ENCODE peak calls at places on chromosomes 2 and 18, in six cellular contexts. One of them, this sample, is unnamed.

GRCh38 chr2:55555977-55556376 is 36.5 kb downstream of the CFAP36 start:
- DNase-seq in brain microvascular endothelial cell: no peak
- DNase-seq in neuronal stem cell: no peak
- DNase-seq in naive thymus-derived CD4-positive, alpha-beta T cell: no peak
- DNase-seq in lower lobe of right lung: no peak
- DNase-seq in right cardiac atrium: no peak
- DNase-seq in this sample: no peak

GRCh38 chr18:35143615-35144596 is 96.9 kb upstream of the ZNF397 start:
- DNase-seq in brain microvascular endothelial cell: peak; percentile 54
- DNase-seq in neuronal stem cell: peak; percentile 21
- DNase-seq in naive thymus-derived CD4-positive, alpha-beta T cell: peak; percentile 43
- DNase-seq in lower lobe of right lung: no peak
- DNase-seq in right cardiac atrium: no peak
- DNase-seq in this sample: peak; percentile 42

GRCh38 chr2:5453648-5454390 is 238.4 kb upstream of the SOX11 start:
- DNase-seq in brain microvascular endothelial cell: peak; percentile 80
- DNase-seq in neuronal stem cell: no peak
- DNase-seq in naive thymus-derived CD4-positive, alpha-beta T cell: no peak
- DNase-seq in lower lobe of right lung: no peak
- DNase-seq in right cardiac atrium: no peak
- DNase-seq in this sample: no peak

GRCh38 chr2:143475131-143475784 is 346.0 kb downstream of the ARHGAP15 start:
- DNase-seq in brain microvascular endothelial cell: peak; percentile 24
- DNase-seq in neuronal stem cell: no peak
- DNase-seq in naive thymus-derived CD4-positive, alpha-beta T cell: no peak
- DNase-seq in lower lobe of right lung: peak; percentile 39
- DNase-seq in right cardiac atrium: peak; percentile 31
- DNase-seq in this sample: peak; percentile 7

GRCh38 chr2:224220581-224221255 is 181.2 kb downstream of the FAM124B start:
- DNase-seq in brain microvascular endothelial cell: peak; percentile 2
- DNase-seq in neuronal stem cell: no peak
- DNase-seq in naive thymus-derived CD4-positive, alpha-beta T cell: no peak
- DNase-seq in lower lobe of right lung: no peak
- DNase-seq in right cardiac atrium: no peak
- DNase-seq in this sample: no peak

GRCh38 chr2:82837588-82838304 is 1621.3 kb downstream of the SUCLG1 start:
- DNase-seq in brain microvascular endothelial cell: peak; percentile 93
- DNase-seq in neuronal stem cell: no peak
- DNase-seq in naive thymus-derived CD4-positive, alpha-beta T cell: no peak
- DNase-seq in lower lobe of right lung: no peak
- DNase-seq in right cardiac atrium: no peak
- DNase-seq in this sample: no peak

GRCh38 chr2:203909192-203909945 is 27.2 kb upstream of the ICOS start:
- DNase-seq in brain microvascular endothelial cell: peak; percentile 74
- DNase-seq in neuronal stem cell: peak; percentile 32
- DNase-seq in naive thymus-derived CD4-positive, alpha-beta T cell: peak; percentile 49
- DNase-seq in lower lobe of right lung: no peak
- DNase-seq in right cardiac atrium: no peak
- DNase-seq in this sample: peak; percentile 25

GRCh38 chr2:131105950-131106801 is 1.0 kb downstream of the PLEKHB2 start:
- DNase-seq in brain microvascular endothelial cell: peak; percentile 43
- DNase-seq in neuronal stem cell: no peak
- DNase-seq in naive thymus-derived CD4-positive, alpha-beta T cell: no peak
- DNase-seq in lower lobe of right lung: peak; percentile 58
- DNase-seq in right cardiac atrium: peak; percentile 25
- DNase-seq in this sample: no peak

GRCh38 chr2:133660511-133660910 is 92.2 kb upstream of the NCKAP5 start:
- DNase-seq in brain microvascular endothelial cell: no peak
- DNase-seq in neuronal stem cell: no peak
- DNase-seq in naive thymus-derived CD4-positive, alpha-beta T cell: no peak
- DNase-seq in lower lobe of right lung: no peak
- DNase-seq in right cardiac atrium: no peak
- DNase-seq in this sample: no peak

GRCh38 chr2:231883468-231883881 is 42.7 kb downstream of the NPPC start:
- DNase-seq in brain microvascular endothelial cell: no peak
- DNase-seq in neuronal stem cell: no peak
- DNase-seq in naive thymus-derived CD4-positive, alpha-beta T cell: no peak
- DNase-seq in lower lobe of right lung: no peak
- DNase-seq in right cardiac atrium: no peak
- DNase-seq in this sample: no peak

GRCh38 chr2:177183860-177184259 is 28.7 kb upstream of the HNRNPA3 start:
- DNase-seq in brain microvascular endothelial cell: no peak
- DNase-seq in neuronal stem cell: no peak
- DNase-seq in naive thymus-derived CD4-positive, alpha-beta T cell: no peak
- DNase-seq in lower lobe of right lung: no peak
- DNase-seq in right cardiac atrium: no peak
- DNase-seq in this sample: no peak

GRCh38 chr18:50097702-50098101 is 97.2 kb downstream of the MYO5B start:
- DNase-seq in brain microvascular endothelial cell: no peak
- DNase-seq in neuronal stem cell: no peak
- DNase-seq in naive thymus-derived CD4-positive, alpha-beta T cell: no peak
- DNase-seq in lower lobe of right lung: peak; percentile 52
- DNase-seq in right cardiac atrium: no peak
- DNase-seq in this sample: no peak

GRCh38 chr2:128091691-128092050 is 671 bp downstream of the UGGT1 start:
- DNase-seq in brain microvascular endothelial cell: no peak
- DNase-seq in neuronal stem cell: no peak
- DNase-seq in naive thymus-derived CD4-positive, alpha-beta T cell: peak; percentile 14
- DNase-seq in lower lobe of right lung: no peak
- DNase-seq in right cardiac atrium: no peak
- DNase-seq in this sample: no peak

GRCh38 chr2:145599761-145600160 is 1079.8 kb upstream of the ZEB2 start:
- DNase-seq in brain microvascular endothelial cell: no peak
- DNase-seq in neuronal stem cell: no peak
- DNase-seq in naive thymus-derived CD4-positive, alpha-beta T cell: no peak
- DNase-seq in lower lobe of right lung: no peak
- DNase-seq in right cardiac atrium: no peak
- DNase-seq in this sample: no peak

GRCh38 chr2:175154670-175155082 is 13.3 kb downstream of the ATF2 start:
- DNase-seq in brain microvascular endothelial cell: peak; percentile 68
- DNase-seq in neuronal stem cell: no peak
- DNase-seq in naive thymus-derived CD4-positive, alpha-beta T cell: no peak
- DNase-seq in lower lobe of right lung: no peak
- DNase-seq in right cardiac atrium: no peak
- DNase-seq in this sample: no peak

GRCh38 chr2:191376981-191377629 is 131.9 kb downstream of the MYO1B start:
- DNase-seq in brain microvascular endothelial cell: peak; percentile 94
- DNase-seq in neuronal stem cell: no peak
- DNase-seq in naive thymus-derived CD4-positive, alpha-beta T cell: no peak
- DNase-seq in lower lobe of right lung: peak; percentile 72
- DNase-seq in right cardiac atrium: peak; percentile 75
- DNase-seq in this sample: peak; percentile 74

GRCh38 chr18:22169889-22170420 is 566 bp downstream of the GATA6 start:
- DNase-seq in brain microvascular endothelial cell: no peak
- DNase-seq in neuronal stem cell: no peak
- DNase-seq in naive thymus-derived CD4-positive, alpha-beta T cell: no peak
- DNase-seq in lower lobe of right lung: no peak
- DNase-seq in right cardiac atrium: peak; percentile 55
- DNase-seq in this sample: peak; percentile 52

GRCh38 chr2:240570531-240571313 is 2.4 kb downstream of the RNPEPL1 start:
- DNase-seq in brain microvascular endothelial cell: no peak
- DNase-seq in neuronal stem cell: no peak
- DNase-seq in naive thymus-derived CD4-positive, alpha-beta T cell: no peak
- DNase-seq in lower lobe of right lung: peak; percentile 40
- DNase-seq in right cardiac atrium: no peak
- DNase-seq in this sample: peak; percentile 23

GRCh38 chr2:17757321-17757720 is 3.4 kb downstream of the GEN1 start:
- DNase-seq in brain microvascular endothelial cell: peak; percentile 37
- DNase-seq in neuronal stem cell: no peak
- DNase-seq in naive thymus-derived CD4-positive, alpha-beta T cell: no peak
- DNase-seq in lower lobe of right lung: no peak
- DNase-seq in right cardiac atrium: no peak
- DNase-seq in this sample: no peak

GRCh38 chr2:17758123-17758522 is 4.2 kb downstream of the GEN1 start:
- DNase-seq in brain microvascular endothelial cell: no peak
- DNase-seq in neuronal stem cell: no peak
- DNase-seq in naive thymus-derived CD4-positive, alpha-beta T cell: no peak
- DNase-seq in lower lobe of right lung: no peak
- DNase-seq in right cardiac atrium: no peak
- DNase-seq in this sample: no peak

GRCh38 chr2:17753803-17754663 is at the start of the genes GEN1 and SMC6:
- DNase-seq in brain microvascular endothelial cell: peak; percentile 78
- DNase-seq in neuronal stem cell: peak; percentile 93
- DNase-seq in naive thymus-derived CD4-positive, alpha-beta T cell: peak; percentile 98
- DNase-seq in lower lobe of right lung: peak; percentile 93
- DNase-seq in right cardiac atrium: peak; percentile 91
- DNase-seq in this sample: peak; percentile 92

GRCh38 chr2:17754773-17755425 is 961 bp downstream of the GEN1 start:
- DNase-seq in brain microvascular endothelial cell: no peak
- DNase-seq in neuronal stem cell: no peak
- DNase-seq in naive thymus-derived CD4-positive, alpha-beta T cell: no peak
- DNase-seq in lower lobe of right lung: no peak
- DNase-seq in right cardiac atrium: no peak
- DNase-seq in this sample: no peak

GRCh38 chr2:17756629-17757028 is 2.7 kb downstream of the GEN1 start:
- DNase-seq in brain microvascular endothelial cell: no peak
- DNase-seq in neuronal stem cell: no peak
- DNase-seq in naive thymus-derived CD4-positive, alpha-beta T cell: no peak
- DNase-seq in lower lobe of right lung: no peak
- DNase-seq in right cardiac atrium: no peak
- DNase-seq in this sample: no peak
- H3K27ac ChIP-seq in brain microvascular endothelial cell: peak overlapping the region; percentile 22
- H3K27ac ChIP-seq in neuronal stem cell: no peak overlapping the region
- H3K27ac ChIP-seq in naive thymus-derived CD4-positive, alpha-beta T cell: no peak overlapping the region
- H3K27ac ChIP-seq in lower lobe of right lung: no peak overlapping the region
- H3K27ac ChIP-seq in right cardiac atrium: no peak overlapping the region
- H3K27ac ChIP-seq in this sample: no peak overlapping the region

GRCh38 chr2:31234690-31235503 is 945 bp downstream of the EHD3 start:
- DNase-seq in brain microvascular endothelial cell: no peak
- DNase-seq in neuronal stem cell: no peak
- DNase-seq in naive thymus-derived CD4-positive, alpha-beta T cell: no peak
- DNase-seq in lower lobe of right lung: no peak
- DNase-seq in right cardiac atrium: no peak
- DNase-seq in this sample: no peak
- H3K27ac ChIP-seq in brain microvascular endothelial cell: no peak overlapping the region
- H3K27ac ChIP-seq in neuronal stem cell: no peak overlapping the region
- H3K27ac ChIP-seq in naive thymus-derived CD4-positive, alpha-beta T cell: peak overlapping the region; percentile 32
- H3K27ac ChIP-seq in lower lobe of right lung: peak overlapping the region; percentile 72
- H3K27ac ChIP-seq in right cardiac atrium: no peak overlapping the region
- H3K27ac ChIP-seq in this sample: peak overlapping the region; percentile 74

GRCh38 chr18:46073474-46074331 is 1.6 kb upstream of the PSTPIP2 start:
- DNase-seq in brain microvascular endothelial cell: peak; percentile 76
- DNase-seq in neuronal stem cell: peak; percentile 67
- DNase-seq in naive thymus-derived CD4-positive, alpha-beta T cell: peak; percentile 83
- DNase-seq in lower lobe of right lung: no peak
- DNase-seq in right cardiac atrium: no peak
- DNase-seq in this sample: no peak

GRCh38 chr18:46071894-46072867 is at the start of gene PSTPIP2:
- DNase-seq in brain microvascular endothelial cell: peak; percentile 47
- DNase-seq in neuronal stem cell: peak; percentile 24
- DNase-seq in naive thymus-derived CD4-positive, alpha-beta T cell: peak; percentile 66
- DNase-seq in lower lobe of right lung: peak; percentile 90
- DNase-seq in right cardiac atrium: peak; percentile 74
- DNase-seq in this sample: peak; percentile 70

GRCh38 chr18:46070683-46071614 is 1.1 kb downstream of the PSTPIP2 start:
- DNase-seq in brain microvascular endothelial cell: no peak
- DNase-seq in neuronal stem cell: no peak
- DNase-seq in naive thymus-derived CD4-positive, alpha-beta T cell: peak; percentile 19
- DNase-seq in lower lobe of right lung: no peak
- DNase-seq in right cardiac atrium: no peak
- DNase-seq in this sample: no peak

GRCh38 chr18:46071615-46071893 is 506 bp downstream of the PSTPIP2 start:
- DNase-seq in brain microvascular endothelial cell: no peak
- DNase-seq in neuronal stem cell: no peak
- DNase-seq in naive thymus-derived CD4-positive, alpha-beta T cell: peak; percentile 24
- DNase-seq in lower lobe of right lung: no peak
- DNase-seq in right cardiac atrium: no peak
- DNase-seq in this sample: no peak

GRCh38 chr18:46072959-46073358 is 899 bp upstream of the PSTPIP2 start:
- DNase-seq in brain microvascular endothelial cell: no peak
- DNase-seq in neuronal stem cell: no peak
- DNase-seq in naive thymus-derived CD4-positive, alpha-beta T cell: no peak
- DNase-seq in lower lobe of right lung: no peak
- DNase-seq in right cardiac atrium: no peak
- DNase-seq in this sample: no peak
- H3K27ac ChIP-seq in brain microvascular endothelial cell: no peak overlapping the region
- H3K27ac ChIP-seq in neuronal stem cell: no peak overlapping the region
- H3K27ac ChIP-seq in naive thymus-derived CD4-positive, alpha-beta T cell: no peak overlapping the region
- H3K27ac ChIP-seq in lower lobe of right lung: no peak overlapping the region
- H3K27ac ChIP-seq in right cardiac atrium: no peak overlapping the region
- H3K27ac ChIP-seq in this sample: no peak overlapping the region

GRCh38 chr2:70854416-70854815 is 18.8 kb upstream of the CD207 start:
- DNase-seq in brain microvascular endothelial cell: no peak
- DNase-seq in neuronal stem cell: no peak
- DNase-seq in naive thymus-derived CD4-positive, alpha-beta T cell: no peak
- DNase-seq in lower lobe of right lung: no peak
- DNase-seq in right cardiac atrium: no peak
- DNase-seq in this sample: no peak

GRCh38 chr2:70851704-70852103 is 16.1 kb upstream of the CD207 start:
- DNase-seq in brain microvascular endothelial cell: no peak
- DNase-seq in neuronal stem cell: no peak
- DNase-seq in naive thymus-derived CD4-positive, alpha-beta T cell: peak; percentile 43
- DNase-seq in lower lobe of right lung: no peak
- DNase-seq in right cardiac atrium: no peak
- DNase-seq in this sample: no peak

GRCh38 chr2:70850905-70851304 is 15.3 kb upstream of the CD207 start:
- DNase-seq in brain microvascular endothelial cell: no peak
- DNase-seq in neuronal stem cell: no peak
- DNase-seq in naive thymus-derived CD4-positive, alpha-beta T cell: no peak
- DNase-seq in lower lobe of right lung: no peak
- DNase-seq in right cardiac atrium: no peak
- DNase-seq in this sample: no peak

GRCh38 chr2:70855679-70856078 is 20.1 kb upstream of the CD207 start:
- DNase-seq in brain microvascular endothelial cell: no peak
- DNase-seq in neuronal stem cell: no peak
- DNase-seq in naive thymus-derived CD4-positive, alpha-beta T cell: no peak
- DNase-seq in lower lobe of right lung: no peak
- DNase-seq in right cardiac atrium: no peak
- DNase-seq in this sample: no peak

DNA sequence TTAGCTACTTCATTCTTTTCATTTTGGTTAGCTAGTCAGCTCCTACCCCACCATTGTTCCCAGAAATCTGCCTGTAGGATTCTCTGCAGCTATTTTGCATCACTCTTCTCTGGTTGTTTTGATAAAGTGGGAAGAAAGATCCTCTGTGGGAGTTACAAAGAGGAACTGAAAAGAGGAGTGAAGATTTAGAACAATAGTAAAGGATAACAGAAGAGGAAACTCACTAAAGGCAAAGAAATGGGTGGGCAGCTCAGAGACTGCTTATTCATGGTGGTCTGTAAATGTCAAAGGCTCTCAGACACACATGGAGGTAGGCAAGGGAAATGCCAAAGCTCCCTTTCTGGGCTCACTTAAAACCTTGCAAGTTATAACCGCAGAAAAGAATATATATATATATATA is 17.2 kb upstream of the CD207 start:
- DNase-seq in brain microvascular endothelial cell: no peak
- DNase-seq in neuronal stem cell: no peak
- DNase-seq in naive thymus-derived CD4-positive, alpha-beta T cell: no peak
- DNase-seq in lower lobe of right lung: no peak
- DNase-seq in right cardiac atrium: no peak
- DNase-seq in this sample: no peak
- H3K27ac ChIP-seq in brain microvascular endothelial cell: no peak overlapping the region
- H3K27ac ChIP-seq in neuronal stem cell: no peak overlapping the region
- H3K27ac ChIP-seq in naive thymus-derived CD4-positive, alpha-beta T cell: no peak overlapping the region
- H3K27ac ChIP-seq in lower lobe of right lung: no peak overlapping the region
- H3K27ac ChIP-seq in right cardiac atrium: no peak overlapping the region
- H3K27ac ChIP-seq in this sample: no peak overlapping the region